ENCODE peak calls at places on chromosomes 12 and 14, in ten cellular contexts. H, E, P, Y, N, Z, J, F, L and C are unnamed samples.

GRCh38 chr12:1093166-1093751 is 102.2 kb downstream of the ERC1 start:
- DNase-seq in H (peak), F (peak), L (peak), P (no peak), Y (no peak), Z (no peak), E (peak), J (peak), N (peak), C (peak)

GRCh38 chr14:30291216-30291615 is 267.7 kb upstream of the G2E3 start:
- DNase-seq in H (peak), F (peak), Y (no peak), P (no peak), L (no peak), E (peak), Z (no peak), J (peak), N (no peak), C (peak)

GRCh38 chr14:101518611-101519048 is 42.7 kb upstream of the DIO3 start:
- DNase-seq in Y (peak), F (no peak), J (no peak), P (no peak), E (no peak), L (no peak), Z (no peak), H (no peak), N (no peak), C (no peak)

GRCh38 chr12:121167232-121167820 is 34.6 kb downstream of the P2RX7 start:
- DNase-seq in P (no peak), J (no peak), Z (no peak), E (peak), H (peak), L (no peak), F (no peak), Y (no peak), N (no peak), C (peak)

GRCh38 chr12:48041591-48042423 is 37.5 kb upstream of the COL2A1 start:
- DNase-seq in H (no peak), P (no peak), N (no peak), J (no peak), L (no peak), F (no peak), Y (no peak), E (no peak), Z (no peak), C (no peak)

GRCh38 chr12:70853326-70853725 is 67.2 kb downstream of the PTPRR start:
- DNase-seq in Z (no peak), F (no peak), H (peak), E (peak), L (no peak), J (peak), Y (peak), P (no peak), N (no peak), C (peak)

GRCh38 chr12:18403182-18403581 is 141.9 kb downstream of the PIK3C2G start:
- DNase-seq in F (no peak), L (no peak), H (no peak), Y (no peak), P (no peak), J (no peak), Z (no peak), E (no peak), N (no peak), C (no peak)

GRCh38 chr12:116882742-116883141 is 1.5 kb upstream of the HRK start:
- DNase-seq in F (peak), L (peak), J (peak), N (peak), Y (no peak), E (peak), P (no peak), Z (no peak), H (peak), C (peak)

GRCh38 chr14:70118064-70118463 is 70.7 kb downstream of the SLC8A3 start:
- DNase-seq in P (no peak), L (no peak), Z (no peak), Y (no peak), E (no peak), F (no peak), H (no peak), N (no peak), J (no peak), C (no peak)

GRCh38 chr12:52522346-52523011 is 2.3 kb upstream of the KRT5 start:
- DNase-seq in H (peak), Z (no peak), N (no peak), E (no peak), J (peak), L (peak), F (peak), P (no peak), Y (no peak), C (no peak)

GRCh38 chr12:128864516-128865186 is 11.4 kb downstream of the GLT1D1 start:
- DNase-seq in E (no peak), Z (no peak), N (no peak), J (no peak), P (no peak), L (no peak), Y (no peak), F (no peak), H (no peak), C (no peak)

GRCh38 chr14:89773151-89773550 is 181.4 kb downstream of the EFCAB11 start:
- DNase-seq in F (no peak), L (peak), P (no peak), Y (no peak), Z (no peak), J (no peak), E (no peak), H (no peak), N (no peak), C (no peak)

GRCh38 chr14:38311655-38312054 is 55.8 kb upstream of the CLEC14A start:
- DNase-seq in P (no peak), J (no peak), H (no peak), Z (no peak), E (no peak), L (no peak), F (no peak), N (no peak), Y (no peak), C (no peak)

GRCh38 chr12:67025543-67026114 is 243.5 kb upstream of the CAND1 start:
- DNase-seq in Y (peak), F (peak), H (peak), N (peak), E (peak), L (peak), J (peak), Z (no peak), P (peak), C (no peak)

GRCh38 chr12:95820096-95820703 is 29.6 kb upstream of the NTN4 start:
- DNase-seq in F (peak), N (peak), H (peak), Z (peak), J (peak), L (no peak), E (peak), Y (no peak), P (no peak), C (peak)

GRCh38 chr12:98587084-98587483 is 6.4 kb upstream of the SLC25A3 start:
- DNase-seq in Z (no peak), L (peak), N (no peak), Y (no peak), H (no peak), F (no peak), J (no peak), E (no peak), P (no peak), C (no peak)

GRCh38 chr14:36078080-36078479 is 98.4 kb downstream of the PTCSC3 start:
- DNase-seq in N (no peak), Z (no peak), J (no peak), Y (no peak), F (no peak), P (no peak), H (no peak), L (no peak), E (no peak), C (no peak)